ENCODE peak calls at places on chromosomes 2 and 18, in nine cellular contexts. A is heart right ventricle, H is stomach, T is psoas muscle, G is neural progenitor cell, S is H9, U is lower lobe of right lung, Q is cardiac muscle cell, W is transverse colon. K is an unnamed sample.

GRCh38 chr2:206428783-206429182 is 14.5 kb upstream of the ADAM23 start:
- DNase-seq in G (no peak), A (no peak), Q (no peak), H (no peak), T (no peak), W (no peak), U (no peak), S (no peak), K (no peak)

GRCh38 chr2:149077861-149078260 is 39.4 kb downstream of the LYPD6B start:
- DNase-seq in H (no peak), G (peak; percentile 28), U (no peak), Q (no peak), S (no peak), W (no peak), T (no peak), A (no peak), K (no peak)

GRCh38 chr18:53018791-53019190 is 678.8 kb downstream of the DCC start:
- DNase-seq in S (no peak), H (no peak), T (no peak), U (no peak), A (no peak), W (no peak), G (peak; percentile 44), Q (peak; percentile 55), K (no peak)

GRCh38 chr2:159879061-159879604 is 81.1 kb upstream of the CD302 start:
- DNase-seq in G (no peak), H (no peak), A (no peak), S (no peak), W (no peak), U (no peak), Q (no peak), T (no peak), K (no peak)

GRCh38 chr2:7694066-7695000 is 777.1 kb downstream of the RNF144A start:
- DNase-seq in U (no peak), T (no peak), A (no peak), S (no peak), G (peak; percentile 40), H (no peak), Q (no peak), W (no peak), K (no peak)

GRCh38 chr2:73291461-73292315 is 1.7 kb downstream of the EGR4 start:
- DNase-seq in G (peak; percentile 79), H (no peak), T (no peak), U (peak; percentile 47), W (no peak), S (peak; percentile 68), A (peak; percentile 11), Q (peak; percentile 17), K (no peak)

GRCh38 chr18:470661-471501 is 29.6 kb downstream of the COLEC12 start:
- DNase-seq in Q (no peak), G (no peak), S (no peak), T (no peak), H (no peak), W (no peak), A (no peak), U (no peak), K (no peak)

GRCh38 chr18:12397793-12398192 is 9.9 kb upstream of the PRELID3A start:
- DNase-seq in Q (no peak), A (no peak), U (no peak), S (no peak), H (no peak), T (no peak), W (no peak), G (no peak), K (no peak)

GRCh38 chr2:211055438-211055837 is 499.0 kb downstream of the CPS1 start:
- DNase-seq in G (peak; percentile 50), U (no peak), S (peak; percentile 36), T (no peak), Q (no peak), H (no peak), A (no peak), W (no peak), K (no peak)

GRCh38 chr18:45056907-45057306 is 376.2 kb downstream of the SETBP1 start:
- DNase-seq in W (no peak), A (no peak), Q (no peak), U (no peak), S (no peak), G (no peak), T (no peak), H (no peak), K (no peak)

GRCh38 chr2:85779641-85780315 is 26.0 kb downstream of the ATOH8 start:
- DNase-seq in A (no peak), T (no peak), Q (no peak), G (no peak), U (no peak), H (no peak), W (no peak), S (no peak), K (peak; percentile 21)

GRCh38 chr2:234044157-234044556 is 6.3 kb upstream of the SPP2 start:
- DNase-seq in H (no peak), A (no peak), S (no peak), W (no peak), G (no peak), Q (no peak), U (no peak), T (no peak), K (no peak)

GRCh38 chr18:27164905-27165304 is 20.2 kb downstream of the CHST9 start:
- DNase-seq in W (no peak), Q (no peak), H (no peak), G (no peak), U (no peak), A (no peak), T (no peak), S (no peak), K (no peak)

GRCh38 chr2:231017250-231017636 is 20.1 kb upstream of the C2orf72 start:
- DNase-seq in U (no peak), Q (no peak), T (no peak), H (no peak), G (no peak), W (no peak), A (no peak), S (no peak), K (no peak)

GRCh38 chr18:58980991-58981390 is 116.3 kb downstream of the ZNF532 start:
- DNase-seq in A (no peak), H (no peak), T (no peak), G (no peak), Q (no peak), U (no peak), S (no peak), W (no peak), K (no peak)

GRCh38 chr2:47501374-47502200 is 98.6 kb downstream of the MSH2 start:
- DNase-seq in T (no peak), W (no peak), H (no peak), S (no peak), Q (no peak), G (no peak), U (no peak), A (no peak), K (no peak)

GRCh38 chr2:152587187-152587947 is 129.9 kb downstream of the PRPF40A start:
- DNase-seq in A (no peak), T (no peak), W (no peak), S (no peak), G (no peak), Q (no peak), H (no peak), U (no peak), K (no peak)

GRCh38 chr2:207692206-207693065 is 19.0 kb upstream of the CCNYL1 start:
- DNase-seq in W (peak; percentile 58), S (peak; percentile 69), U (peak; percentile 62), A (no peak), T (no peak), H (peak; percentile 56), G (peak; percentile 72), Q (peak; percentile 51), K (peak; percentile 46)

GRCh38 chr2:237264480-237265219 is 149.3 kb downstream of the COL6A3 start:
- DNase-seq in H (no peak), Q (no peak), T (no peak), U (no peak), W (no peak), A (no peak), S (no peak), G (no peak), K (no peak)

GRCh38 chr18:63043516-63043915 is 276.1 kb downstream of the BCL2 start:
- DNase-seq in S (no peak), H (no peak), W (no peak), Q (no peak), G (no peak), T (no peak), U (no peak), A (no peak), K (no peak)

GRCh38 chr2:64781991-64782390 is 128.3 kb upstream of the SERTAD2 start:
- DNase-seq in W (no peak), Q (no peak), U (no peak), T (no peak), S (no peak), A (no peak), G (no peak), H (no peak), K (no peak)

GRCh38 chr2:226903179-226903578 is 67.3 kb downstream of the RHBDD1 start:
- DNase-seq in U (no peak), A (no peak), W (no peak), Q (no peak), T (no peak), G (no peak), H (no peak), S (no peak), K (no peak)

GRCh38 chr2:240532032-240532775 is 25.6 kb downstream of the ANKMY1 start:
- DNase-seq in T (no peak), U (no peak), W (no peak), Q (no peak), G (no peak), A (no peak), H (no peak), S (no peak), K (no peak)
- H3K9me3 ChIP-seq in T (peaks cover 8% of the 10 kb centered on the region), U (peaks cover 20% of the 10 kb centered on the region), W (peaks cover 24% of the 10 kb centered on the region), Q (no peaks in the 10 kb centered on the region), G (peaks cover 13% of the 10 kb centered on the region), A (peaks cover 6% of the 10 kb centered on the region), H (peaks cover 40% of the 10 kb centered on the region), S (peaks cover 5% of the 10 kb centered on the region), K (peaks cover 23% of the 10 kb centered on the region)

DNA sequence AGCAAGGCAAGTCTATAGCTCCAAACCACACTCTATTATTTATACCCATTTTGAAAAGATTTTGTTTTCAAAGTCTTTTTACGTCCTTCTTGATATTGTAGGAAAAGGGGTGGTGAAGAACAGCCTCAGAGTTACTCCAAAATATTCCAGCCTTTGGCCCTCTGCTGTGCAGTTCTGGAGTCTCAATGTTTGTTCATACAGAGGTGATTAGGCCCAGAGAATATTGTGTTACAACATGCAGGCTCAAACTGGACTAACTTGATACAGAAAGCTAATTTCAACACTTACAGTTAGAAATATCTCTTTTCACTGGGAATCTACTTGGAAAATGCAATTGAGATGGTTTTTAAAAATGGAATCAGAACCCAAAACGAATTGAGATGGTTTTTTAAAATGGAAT is 40.4 kb upstream of the SLC25A52 start:
- DNase-seq in A (no peak), Q (no peak), W (no peak), H (no peak), T (no peak), G (no peak), S (no peak), U (no peak), K (no peak)
- H3K4me1 ChIP-seq in A (no peaks in the 10 kb centered on the region), Q (no peaks in the 10 kb centered on the region), W (no peaks in the 10 kb centered on the region), H (no peaks in the 10 kb centered on the region), T (no peaks in the 10 kb centered on the region), G (no peaks in the 10 kb centered on the region), S (no peaks in the 10 kb centered on the region), U (no peaks in the 10 kb centered on the region), K (no peaks in the 10 kb centered on the region)

GRCh38 chr2:63078852-63079606 is 28.4 kb downstream of the OTX1 start:
- DNase-seq in S (peak; percentile 61), G (peak; percentile 20), Q (no peak), H (no peak), U (no peak), A (no peak), W (no peak), T (no peak), K (no peak)
- TF ChIP-seq CTCF in S (peak; percentile 87), G (peak; percentile 45), Q (peak; percentile 37), H (no peak), U (no peak), A (peak; percentile 28), W (no peak), T (no peak), K (no peak)

GRCh38 chr18:75076286-75076685 is 132.7 kb downstream of the PTGR3 start:
- DNase-seq in Q (no peak), W (no peak), A (no peak), S (no peak), T (no peak), U (no peak), H (no peak), G (no peak), K (no peak)
- H3K9me3 ChIP-seq in Q (no peaks in the 10 kb centered on the region), W (peaks cover 7% of the 10 kb centered on the region), A (no peaks in the 10 kb centered on the region), S (no peaks in the 10 kb centered on the region), T (peaks cover 10% of the 10 kb centered on the region), U (peaks cover 12% of the 10 kb centered on the region), H (peaks cover 30% of the 10 kb centered on the region), G (no peaks in the 10 kb centered on the region), K (peaks cover 5% of the 10 kb centered on the region)